ENCODE peak calls at places on chromosomes 11 and 22, in ten cellular contexts. N is AG08396; P is stimulated activated CD4-positive, alpha-beta T cell treated with anti-CD3 and anti-CD28 coated beads, Interleukin-1b, Interleukin-23, amount 100 ng/mL, for 1 hour; J is HEK293T; Y is neural crest cell; K is GM12865; Z is EL; E is cerebellar cortex; G is pancreas; L is CD4-positive, alpha-beta memory T cell. X is an unnamed sample.

GRCh38 chr22:43777204-43777671 is 34.9 kb downstream of the EFCAB6 start:
- DNase-seq in Y (no peak), J (no peak), P (no peak), G (no peak), N (peak), K (no peak), Z (peak), E (no peak), L (no peak), X (no peak)

GRCh38 chr11:70731670-70732492 is 333.6 kb downstream of the CTTN start:
- DNase-seq in Z (no peak), L (no peak), E (no peak), G (peak), P (no peak), J (no peak), N (no peak), Y (no peak), K (no peak), X (no peak)

GRCh38 chr11:46918087-46918751 is at the start of gene LRP4:
- DNase-seq in E (no peak), K (peak), N (peak), P (no peak), L (peak), J (peak), Z (peak), G (peak), Y (peak), X (peak)

GRCh38 chr11:72037554-72038311 is 39.0 kb downstream of the IL18BP start:
- DNase-seq in Z (no peak), J (no peak), Y (no peak), G (no peak), P (no peak), N (no peak), L (no peak), K (no peak), E (no peak), X (no peak)

GRCh38 chr11:46345131-46345597 is 2.1 kb upstream of the DGKZ start:
- DNase-seq in G (no peak), Z (no peak), E (no peak), P (no peak), K (peak), N (no peak), L (no peak), Y (no peak), J (no peak), X (peak)

GRCh38 chr11:29282088-29282487 is 734.7 kb downstream of the KCNA4 start:
- DNase-seq in Y (no peak), N (peak), K (peak), E (no peak), J (no peak), G (no peak), L (no peak), P (no peak), Z (peak), X (no peak)

GRCh38 chr11:126053340-126054286 is 9.1 kb downstream of the CDON start:
- DNase-seq in K (no peak), Y (no peak), Z (no peak), N (no peak), P (no peak), J (no peak), E (peak), G (no peak), L (no peak), X (no peak)

GRCh38 chr11:128180446-128181089 is 406.8 kb downstream of the ETS1 start:
- DNase-seq in P (no peak), Y (no peak), K (no peak), Z (peak), J (no peak), N (peak), L (no peak), G (no peak), E (no peak), X (no peak)

GRCh38 chr11:3831378-3832239 is 9.2 kb downstream of the RHOG start:
- DNase-seq in E (no peak), J (no peak), P (no peak), L (no peak), Z (no peak), G (no peak), Y (no peak), K (no peak), N (no peak), X (no peak)

GRCh38 chr22:30604723-30605122 is 2.3 kb upstream of the TCN2 start:
- DNase-seq in L (no peak), E (no peak), Z (no peak), N (no peak), Y (no peak), G (no peak), P (no peak), K (no peak), J (no peak), X (no peak)

GRCh38 chr11:95524328-95525036 is 265.1 kb downstream of the FAM76B start:
- DNase-seq in K (no peak), L (no peak), Y (no peak), N (no peak), J (no peak), G (no peak), P (no peak), E (no peak), Z (no peak), X (no peak)

GRCh38 chr22:34490911-34491310 is 570.6 kb upstream of the LARGE1 start:
- DNase-seq in Y (no peak), G (no peak), E (no peak), Z (no peak), L (no peak), N (no peak), K (no peak), J (no peak), P (no peak), X (no peak)

GRCh38 chr11:93545566-93545965 is 2.4 kb upstream of the SMCO4 start:
- DNase-seq in L (no peak), Y (no peak), Z (no peak), K (no peak), G (no peak), J (no peak), E (no peak), P (no peak), N (no peak), X (no peak)

GRCh38 chr11:134572741-134573675 is 161.0 kb upstream of the B3GAT1 start:
- DNase-seq in Z (no peak), J (no peak), Y (no peak), G (peak), E (no peak), P (no peak), N (no peak), K (no peak), L (no peak), X (no peak)

GRCh38 chr22:29342577-29343312 is 27.2 kb upstream of the RASL10A start:
- DNase-seq in Z (no peak), G (no peak), E (no peak), J (no peak), N (no peak), P (no peak), K (no peak), L (no peak), Y (no peak), X (no peak)

GRCh38 chr11:76849376-76849775 is 11.3 kb upstream of the ACER3 start:
- DNase-seq in K (no peak), N (no peak), Y (no peak), J (no peak), L (no peak), G (no peak), P (no peak), E (no peak), Z (no peak), X (no peak)

GRCh38 chr11:74697722-74698121 is 33.5 kb downstream of the CHRDL2 start:
- DNase-seq in G (no peak), N (no peak), J (no peak), P (no peak), L (no peak), Z (no peak), Y (no peak), E (no peak), K (no peak), X (no peak)

GRCh38 chr11:103035656-103036434 is 56.1 kb downstream of the DCUN1D5 start:
- DNase-seq in K (peak), E (peak), G (no peak), N (peak), L (peak), Z (peak), Y (peak), J (peak), P (peak), X (peak)

GRCh38 chr11:58395581-58395980 is 11.1 kb downstream of the OR5B3 start:
- DNase-seq in N (no peak), E (no peak), Z (peak), L (no peak), J (no peak), G (no peak), K (no peak), Y (no peak), P (no peak), X (no peak)

GRCh38 chr11:128862913-128863660 is 4.0 kb downstream of the KCNJ1 start:
- DNase-seq in L (no peak), Y (no peak), J (no peak), G (no peak), P (no peak), E (no peak), Z (peak), K (no peak), N (peak), X (no peak)

GRCh38 chr22:39776295-39776694 is 117.3 kb downstream of the ENTHD1 start:
- DNase-seq in N (no peak), L (no peak), P (no peak), G (no peak), J (no peak), K (no peak), Z (no peak), Y (no peak), E (no peak), X (no peak)

GRCh38 chr22:32494971-32495370 is 20.4 kb downstream of the FBXO7 start:
- DNase-seq in N (no peak), K (no peak), Y (no peak), J (no peak), L (no peak), E (no peak), P (no peak), G (no peak), Z (no peak), X (no peak)

GRCh38 chr11:88175707-88176066 is 444 bp upstream of the RAB38 start:
- DNase-seq in P (no peak), K (peak), J (no peak), N (no peak), L (no peak), Z (no peak), E (no peak), G (no peak), Y (no peak), X (peak)

GRCh38 chr11:14638561-14638960 is 5.0 kb upstream of the PDE3B start:
- DNase-seq in K (no peak), N (no peak), E (peak), Y (no peak), J (no peak), L (no peak), Z (no peak), P (no peak), G (no peak), X (no peak)

GRCh38 chr11:27174026-27174425 is 133.4 kb downstream of the BBOX1 start:
- DNase-seq in Z (no peak), J (no peak), G (no peak), N (no peak), E (no peak), Y (no peak), P (no peak), L (no peak), K (no peak), X (no peak)

GRCh38 chr11:10606536-10607208 is 38.2 kb upstream of the LYVE1 start:
- DNase-seq in J (no peak), L (no peak), K (peak), G (no peak), Y (no peak), E (no peak), Z (peak), P (no peak), N (peak), X (peak)

GRCh38 chr11:61327669-61328071 is 5.2 kb downstream of the DDB1 start:
- DNase-seq in Y (no peak), L (no peak), J (no peak), P (no peak), E (no peak), Z (peak), K (no peak), G (no peak), N (peak), X (no peak)

GRCh38 chr22:44620129-44620840 is 81.7 kb upstream of the PRR5 start:
- DNase-seq in Z (peak), G (peak), N (peak), Y (peak), E (peak), J (no peak), P (peak), L (peak), K (peak), X (peak)

GRCh38 chr11:3136542-3137455 is 28.3 kb downstream of the OSBPL5 start:
- DNase-seq in Y (no peak), K (no peak), Z (no peak), L (no peak), J (no peak), P (no peak), E (no peak), G (peak), N (no peak), X (no peak)

GRCh38 chr11:2761131-2762030 is 61.6 kb upstream of the KCNQ1OT1 start:
- DNase-seq in N (no peak), Y (no peak), P (no peak), L (no peak), K (no peak), Z (no peak), E (no peak), G (peak), J (no peak), X (no peak)

GRCh38 chr11:12279672-12280108 is 97.7 kb upstream of the PARVA start:
- DNase-seq in Z (no peak), G (no peak), P (no peak), L (no peak), K (no peak), Y (no peak), J (no peak), E (no peak), N (no peak), X (no peak)

GRCh38 chr22:37985050-37985585 is 763 bp upstream of the SOX10 start:
- DNase-seq in P (no peak), E (no peak), K (no peak), Y (no peak), L (no peak), J (no peak), G (no peak), Z (no peak), N (no peak), X (peak)

GRCh38 chr11:60242607-60243292 is at the start of gene MS4A4E:
- DNase-seq in Z (no peak), E (no peak), G (no peak), L (no peak), Y (no peak), J (no peak), N (no peak), P (no peak), K (no peak), X (no peak)

GRCh38 chr22:20023214-20023613 is 2.3 kb downstream of the TANGO2 start:
- DNase-seq in L (no peak), E (no peak), K (no peak), Z (no peak), Y (no peak), N (no peak), J (no peak), P (no peak), G (peak), X (no peak)

GRCh38 chr22:11360632-11361031 is 4167.4 kb upstream of the OR11H1 start:
- DNase-seq in Y (no peak), L (no peak), G (peak), P (no peak), K (no peak), Z (no peak), N (no peak), E (no peak), J (no peak), X (no peak)

X was measured in GM20000.